ENCODE peak calls at places on chromosomes 11 and 22, in five cellular contexts. S is H1, P is HepG2, O is SK-N-SH, E is GM12878. U is an unnamed sample.

GRCh38 chr11:128021304-128022006 is 565.9 kb downstream of the ETS1 start:
- DNase-seq in S (peak; percentile 3), P (no peak), O (peak; percentile 52), E (no peak), U (no peak)

GRCh38 chr11:113773092-113773415 is 438 bp downstream of the ZW10 start:
- DNase-seq in S (no peak), P (peak; percentile 6), O (no peak), E (no peak), U (peak; percentile 41)

GRCh38 chr22:30978304-30978962 is 9.4 kb downstream of the TUG1 start:
- DNase-seq in S (no peak), P (no peak), O (no peak), E (no peak), U (no peak)

GRCh38 chr11:66920978-66921784 is 37.0 kb downstream of the PC start:
- DNase-seq in S (no peak), P (no peak), O (no peak), E (no peak), U (no peak)

GRCh38 chr11:118051611-118052461 is 25.0 kb upstream of the TMPRSS4 start:
- DNase-seq in S (no peak), P (no peak), O (no peak), E (peak; percentile 23), U (no peak)

GRCh38 chr11:113255096-113255495 is 59.3 kb upstream of the TTC12 start:
- DNase-seq in S (no peak), P (no peak), O (no peak), E (no peak), U (no peak)

GRCh38 chr11:124801014-124801413 is 808 bp upstream of the MSANTD2 start:
- DNase-seq in S (no peak), P (no peak), O (peak; percentile 8), E (no peak), U (no peak)

GRCh38 chr22:43185860-43186261 is 1.1 kb downstream of the TTLL12 start:
- DNase-seq in S (no peak), P (peak; percentile 45), O (peak; percentile 58), E (no peak), U (peak; percentile 33)

GRCh38 chr22:45671051-45671782 is 417 bp upstream of the ATXN10 start:
- DNase-seq in S (peak; percentile 73), P (no peak), O (peak; percentile 94), E (no peak), U (no peak)

DNA sequence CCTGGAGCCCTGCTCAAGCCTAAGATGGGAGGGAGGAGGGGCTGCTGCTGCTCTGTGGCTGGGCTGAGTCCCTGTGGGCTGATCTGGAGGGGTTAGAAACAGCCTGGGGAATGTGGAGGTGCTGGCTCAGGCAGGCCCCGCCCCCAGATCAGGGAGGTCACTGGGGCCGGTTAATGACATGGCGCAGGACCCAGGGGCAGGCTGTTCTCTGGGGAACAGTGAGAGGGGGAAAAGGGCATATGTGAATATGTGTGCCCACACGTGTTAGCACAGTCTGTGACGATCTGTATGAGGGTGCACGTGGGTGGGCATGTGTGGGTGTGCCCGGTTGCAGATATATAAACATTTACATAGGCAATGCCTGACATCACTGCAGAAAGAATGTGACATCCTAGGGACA is 143.5 kb downstream of the MIAT start:
- DNase-seq in S (no peak), P (no peak), O (peak; percentile 39), E (no peak), U (no peak)
- TF ChIP-seq JUND in S (no peak), P (no peak), O (no peak), E (no peak), U (no peak)

GRCh38 chr11:84788220-84788619 is 838.9 kb downstream of the DLG2 start:
- DNase-seq in S (no peak), P (no peak), O (no peak), E (no peak), U (peak; percentile 20)
- TF ChIP-seq JUND in S (no peak), P (no peak), O (no peak), E (no peak), U (no peak)

GRCh38 chr11:111982532-111983186 is 42.5 kb upstream of the DLAT start:
- DNase-seq in S (no peak), P (no peak), O (no peak), E (no peak), U (no peak)

GRCh38 chr11:111986589-111986988 is 38.6 kb upstream of the DLAT start:
- DNase-seq in S (no peak), P (no peak), O (no peak), E (no peak), U (no peak)

GRCh38 chr11:111981270-111981669 is 43.9 kb upstream of the DLAT start:
- DNase-seq in S (no peak), P (no peak), O (no peak), E (no peak), U (no peak)

GRCh38 chr11:111982019-111982464 is 43.2 kb upstream of the DLAT start:
- DNase-seq in S (peak; percentile 61), P (peak; percentile 70), O (peak; percentile 44), E (peak; percentile 5), U (peak; percentile 94)

DNA sequence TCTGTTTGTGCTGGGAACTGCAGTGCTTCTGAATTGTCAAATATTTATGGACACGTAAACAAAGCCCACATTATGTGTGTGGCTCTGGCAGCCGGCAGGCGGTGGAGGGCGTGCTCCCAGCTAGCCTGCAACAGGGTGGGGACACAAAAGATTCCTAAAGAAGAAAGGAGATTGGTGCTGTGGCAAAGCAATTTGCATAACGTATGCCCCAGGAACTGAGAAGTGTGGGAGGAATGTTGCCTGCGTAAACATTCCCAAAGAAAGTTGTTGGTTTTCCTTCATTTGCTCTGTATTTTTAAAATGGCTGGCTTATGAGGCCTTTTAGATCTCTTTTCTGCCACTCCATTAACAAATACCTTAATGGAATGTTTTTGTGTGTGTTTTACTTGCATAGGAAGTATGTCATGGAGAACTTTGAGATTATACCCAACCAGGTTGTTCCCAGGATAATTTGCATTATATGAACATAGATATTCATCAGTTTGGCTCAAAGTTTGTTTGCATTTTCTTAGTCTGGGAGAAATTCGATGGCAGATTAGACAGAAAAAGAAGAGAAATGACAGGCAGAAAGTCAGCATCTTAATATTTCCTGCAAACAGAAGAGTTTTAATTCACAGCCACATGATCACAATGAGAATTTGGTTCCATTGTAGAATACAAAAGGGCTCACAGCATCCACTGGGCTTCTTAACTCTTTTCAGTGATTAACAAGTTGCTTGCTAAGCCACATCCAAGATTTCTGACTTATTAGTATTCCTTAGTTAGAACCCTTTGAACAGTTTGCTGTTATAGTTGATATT is 41.8 kb upstream of the DLAT start:
- DNase-seq in S (peak; percentile 64), P (peak; percentile 91), O (no peak), E (no peak), U (peak; percentile 79)
- TF ChIP-seq JUND in S (no peak), P (no peak), O (no peak), E (no peak), U (no peak)

GRCh38 chr11:65843811-65844210 is 10.0 kb downstream of the SNX32 start:
- DNase-seq in S (no peak), P (no peak), O (no peak), E (no peak), U (no peak)

GRCh38 chr11:65847746-65848145 is 10.2 kb downstream of the CFL1 start:
- DNase-seq in S (no peak), P (no peak), O (no peak), E (no peak), U (no peak)

GRCh38 chr11:65844231-65844872 is 10.6 kb downstream of the SNX32 start:
- DNase-seq in S (no peak), P (peak; percentile 80), O (no peak), E (no peak), U (no peak)

GRCh38 chr11:65842144-65842543 is 8.4 kb downstream of the SNX32 start:
- DNase-seq in S (no peak), P (no peak), O (no peak), E (no peak), U (no peak)
- TF ChIP-seq JUND in S (no peak), P (no peak), O (no peak), E (no peak), U (no peak)

GRCh38 chr11:68117896-68118470 is 3.2 kb downstream of the CHKA start:
- DNase-seq in S (no peak), P (peak; percentile 60), O (no peak), E (no peak), U (peak; percentile 62)

GRCh38 chr11:68113986-68114385 is 7.2 kb downstream of the CHKA start:
- DNase-seq in S (no peak), P (no peak), O (no peak), E (no peak), U (no peak)

GRCh38 chr11:68116126-68116525 is 5.1 kb downstream of the CHKA start:
- DNase-seq in S (no peak), P (no peak), O (no peak), E (no peak), U (no peak)

GRCh38 chr11:68116892-68117435 is 4.2 kb downstream of the CHKA start:
- DNase-seq in S (no peak), P (no peak), O (no peak), E (no peak), U (no peak)

GRCh38 chr11:68115285-68115684 is 5.9 kb downstream of the CHKA start:
- DNase-seq in S (no peak), P (no peak), O (no peak), E (no peak), U (no peak)
- TF ChIP-seq JUND in S (no peak), P (no peak), O (no peak), E (no peak), U (no peak)

GRCh38 chr11:86461892-86462291 is 87.2 kb downstream of the CCDC81 start:
- DNase-seq in S (no peak), P (no peak), O (no peak), E (no peak), U (no peak)

GRCh38 chr11:86463120-86463519 is 88.4 kb downstream of the CCDC81 start:
- DNase-seq in S (no peak), P (no peak), O (no peak), E (no peak), U (no peak)

GRCh38 chr11:86463955-86464354 is 89.3 kb downstream of the CCDC81 start:
- DNase-seq in S (no peak), P (no peak), O (no peak), E (no peak), U (no peak)

GRCh38 chr11:86468169-86468568 is 93.5 kb downstream of the CCDC81 start:
- DNase-seq in S (no peak), P (no peak), O (no peak), E (no peak), U (no peak)

GRCh38 chr11:86464509-86465221 is 90.0 kb downstream of the CCDC81 start:
- DNase-seq in S (no peak), P (no peak), O (no peak), E (no peak), U (no peak)
- TF ChIP-seq JUND in S (no peak), P (no peak), O (no peak), E (no peak), U (no peak)

U was measured in T47D.